ENCODE peak calls at places on chromosomes 5 and 9, in four cellular contexts. K, A, B and G are unnamed samples.
A peak's percentile ranks its signal among the peaks of the same experiment; 100 is the strongest.

GRCh38 chr5:159208508-159209437 is 580 bp downstream of the RNF145 start:
- DNase-seq in B (peak; percentile 57), K (no peak), A (peak; percentile 28), G (no peak)

GRCh38 chr5:58127486-58128220 is 332.2 kb downstream of the PLK2 start:
- DNase-seq in K (no peak), A (peak; percentile 20), B (no peak), G (no peak)

GRCh38 chr9:114434878-114435311 is 47.1 kb upstream of the AKNA start:
- DNase-seq in K (peak; percentile 35), B (peak; percentile 33), A (peak; percentile 37), G (no peak)

GRCh38 chr5:170603578-170604565 is 100.1 kb downstream of the KCNIP1 start:
- DNase-seq in A (peak; percentile 6), B (no peak), K (peak; percentile 22), G (no peak)

GRCh38 chr5:180868960-180869359 is 7.9 kb upstream of the ZFP62 start:
- DNase-seq in K (peak; percentile 82), A (peak; percentile 68), B (peak; percentile 88), G (no peak)

GRCh38 chr5:163963881-163964280 is 458.5 kb downstream of the MAT2B start:
- DNase-seq in K (no peak), B (no peak), A (no peak), G (no peak)

GRCh38 chr9:133703571-133704399 is 34.4 kb downstream of the SARDH start:
- DNase-seq in A (no peak), K (no peak), B (no peak), G (no peak)

GRCh38 chr9:127698985-127699670 is 7.7 kb upstream of the CFAP157 start:
- DNase-seq in B (peak; percentile 92), A (peak; percentile 92), K (peak; percentile 96), G (peak; percentile 84)

GRCh38 chr5:82912462-82912861 is 164.7 kb downstream of the TMEM167A start:
- DNase-seq in B (no peak), A (no peak), K (no peak), G (no peak)

GRCh38 chr9:127976498-127976897 is 4.3 kb downstream of the EEIG1 start:
- DNase-seq in A (no peak), B (peak; percentile 61), K (no peak), G (no peak)

GRCh38 chr9:133792721-133793470 is 54.7 kb upstream of the SARDH start:
- DNase-seq in K (peak; percentile 16), A (peak; percentile 73), B (peak; percentile 75), G (no peak)

GRCh38 chr9:3018691-3019230 is 174.9 kb upstream of the PUM3 start:
- DNase-seq in K (no peak), A (no peak), B (no peak), G (no peak)

GRCh38 chr5:180603076-180603591 is 11.8 kb upstream of the SCGB3A1 start:
- DNase-seq in K (no peak), B (peak; percentile 37), A (no peak), G (no peak)

GRCh38 chr5:26921439-26921838 is 116.9 kb downstream of the CDH9 start:
- DNase-seq in K (no peak), B (no peak), A (no peak), G (no peak)

GRCh38 chr5:176341325-176342198 is 20.0 kb downstream of the KIAA1191 start:
- DNase-seq in K (no peak), A (no peak), B (peak; percentile 60), G (no peak)

GRCh38 chr5:106873558-106873957 is 797.2 kb downstream of the EFNA5 start:
- DNase-seq in A (no peak), K (no peak), B (no peak), G (no peak)

GRCh38 chr5:69039829-69040228 is 54.0 kb upstream of the SLC30A5 start:
- DNase-seq in A (no peak), B (no peak), K (no peak), G (no peak)

GRCh38 chr5:102622244-102622643 is 123.4 kb upstream of the SLCO6A1 start:
- DNase-seq in K (no peak), B (no peak), A (no peak), G (no peak)

GRCh38 chr5:172777381-172778222 is 6.6 kb upstream of the DUSP1 start:
- DNase-seq in A (peak; percentile 85), B (peak; percentile 83), K (peak; percentile 76), G (peak; percentile 65)

GRCh38 chr9:73565833-73566465 is 414.3 kb downstream of the ANXA1 start:
- DNase-seq in B (peak; percentile 49), K (no peak), A (no peak), G (no peak)

GRCh38 chr9:124635285-124635684 is 128.1 kb upstream of the NR5A1 start:
- DNase-seq in B (no peak), K (no peak), A (no peak), G (no peak)

GRCh38 chr5:33657804-33658435 is 217.2 kb downstream of the TARS1 start:
- DNase-seq in K (no peak), B (no peak), A (no peak), G (no peak)

GRCh38 chr5:176152191-176152932 is 85.9 kb upstream of the SIMC1 start:
- DNase-seq in A (peak; percentile 48), K (no peak), B (no peak), G (no peak)

GRCh38 chr5:115192098-115192497 is 22.4 kb upstream of the TRIM36 start:
- DNase-seq in A (no peak), K (no peak), B (no peak), G (no peak)

GRCh38 chr9:123115146-123115913 is 81.9 kb downstream of the GPR21 start:
- DNase-seq in K (no peak), A (no peak), B (no peak), G (no peak)

GRCh38 chr5:124527220-124527991 is 219.0 kb downstream of the ZNF608 start:
- DNase-seq in B (no peak), A (peak; percentile 21), K (no peak), G (no peak)

GRCh38 chr9:36625006-36625600 is 52.4 kb downstream of the MELK start:
- DNase-seq in K (peak; percentile 7), A (peak; percentile 90), B (no peak), G (no peak)

GRCh38 chr5:39219433-39219832 is at the start of gene FYB1:
- DNase-seq in A (no peak), B (no peak), K (no peak), G (no peak)

GRCh38 chr5:109917154-109917546 is 227.4 kb downstream of the MAN2A1 start:
- DNase-seq in B (no peak), A (no peak), K (no peak), G (no peak)

GRCh38 chr5:123089572-123089970 is 530 bp downstream of the PRDM6 start:
- DNase-seq in K (no peak), B (no peak), A (peak; percentile 52), G (no peak)

DNA sequence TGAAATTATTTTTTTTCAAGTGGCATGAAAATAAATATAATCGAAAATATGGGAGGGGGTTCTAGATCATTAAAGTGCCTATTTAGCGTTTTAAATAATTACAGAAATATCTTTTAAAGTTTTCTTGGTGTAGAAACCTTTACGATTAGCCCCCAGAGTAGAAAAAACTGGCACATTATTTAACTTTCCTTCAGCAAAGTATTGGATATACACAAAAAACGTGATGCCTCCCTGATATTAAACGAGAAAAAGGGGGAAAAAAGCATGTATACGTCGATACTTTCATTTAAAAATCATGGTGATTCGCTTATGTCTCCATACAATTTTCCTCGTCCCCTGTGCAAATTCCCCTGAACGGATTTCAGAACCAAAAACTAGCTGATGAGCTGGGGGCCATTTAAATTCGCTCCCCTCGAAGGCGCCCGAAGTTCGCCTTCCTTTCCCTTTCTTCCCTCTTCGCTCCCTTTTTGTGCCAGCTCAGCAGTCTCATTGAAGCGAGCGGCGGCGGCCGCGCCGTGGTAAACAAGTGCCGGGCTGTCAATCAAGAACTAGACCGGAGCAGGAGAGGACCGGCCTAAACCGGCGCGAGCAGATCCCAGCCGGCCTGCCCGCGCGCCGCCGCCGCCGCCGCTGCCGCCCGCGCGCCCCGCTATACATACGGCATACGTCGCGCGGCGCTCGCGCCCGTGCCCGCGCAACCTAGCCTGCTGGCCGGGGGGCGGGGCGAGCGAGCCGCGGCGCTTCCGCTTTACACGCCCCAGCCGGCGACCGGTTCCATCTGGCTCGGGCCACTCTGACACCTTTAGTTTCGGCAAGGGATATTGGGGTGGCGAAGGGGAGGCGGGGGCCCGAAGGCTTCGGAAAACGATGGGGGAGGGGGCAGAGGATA is 3.3 kb downstream of the ARRDC3 start:
- DNase-seq in K (peak; percentile 64), B (peak; percentile 95), A (peak; percentile 84), G (peak; percentile 80)
- TF ChIP-seq POLR2A in K (peak; percentile 23), B (peak; percentile 76), A (peak; percentile 68), G (peak; percentile 74)

GRCh38 chr9:97982191-97982718 is 886 bp upstream of the ANP32B start:
- DNase-seq in B (no peak), A (no peak), K (no peak), G (no peak)

GRCh38 chr9:97983524-97984187 is 515 bp downstream of the ANP32B start:
- DNase-seq in B (peak; percentile 66), A (peak; percentile 9), K (no peak), G (no peak)

GRCh38 chr9:97984188-97985057 is 1.3 kb downstream of the ANP32B start:
- DNase-seq in B (peak; percentile 83), K (peak; percentile 53), A (peak; percentile 78), G (peak; percentile 38)

GRCh38 chr9:97981828-97982164 is 1.3 kb upstream of the ANP32B start:
- DNase-seq in A (no peak), B (no peak), K (no peak), G (no peak)

GRCh38 chr9:97982719-97983523 is at the start of gene ANP32B:
- DNase-seq in K (peak; percentile 53), A (peak; percentile 89), B (peak; percentile 92), G (peak; percentile 45)
- TF ChIP-seq POLR2A in K (no peak), A (peak; percentile 60), B (peak; percentile 51), G (no peak)

GRCh38 chr5:80408976-80409926 is 1.4 kb downstream of the ZFYVE16 start:
- DNase-seq in A (peak; percentile 19), K (no peak), B (no peak), G (no peak)

GRCh38 chr5:80408475-80408875 is 611 bp downstream of the ZFYVE16 start:
- DNase-seq in K (no peak), A (peak; percentile 38), B (peak; percentile 69), G (no peak)

GRCh38 chr5:80406980-80407734 is 707 bp upstream of the ZFYVE16 start:
- DNase-seq in K (no peak), B (peak; percentile 67), A (peak; percentile 1), G (no peak)

GRCh38 chr5:80411589-80412219 is 3.8 kb downstream of the ZFYVE16 start:
- DNase-seq in A (peak; percentile 7), K (no peak), B (no peak), G (no peak)

GRCh38 chr5:80407735-80408474 is at the start of gene ZFYVE16:
- DNase-seq in K (peak; percentile 91), B (peak; percentile 99), A (peak; percentile 96), G (peak; percentile 81)
- TF ChIP-seq POLR2A in K (peak; percentile 87), B (peak; percentile 96), A (peak; percentile 89), G (no peak)

DNA sequence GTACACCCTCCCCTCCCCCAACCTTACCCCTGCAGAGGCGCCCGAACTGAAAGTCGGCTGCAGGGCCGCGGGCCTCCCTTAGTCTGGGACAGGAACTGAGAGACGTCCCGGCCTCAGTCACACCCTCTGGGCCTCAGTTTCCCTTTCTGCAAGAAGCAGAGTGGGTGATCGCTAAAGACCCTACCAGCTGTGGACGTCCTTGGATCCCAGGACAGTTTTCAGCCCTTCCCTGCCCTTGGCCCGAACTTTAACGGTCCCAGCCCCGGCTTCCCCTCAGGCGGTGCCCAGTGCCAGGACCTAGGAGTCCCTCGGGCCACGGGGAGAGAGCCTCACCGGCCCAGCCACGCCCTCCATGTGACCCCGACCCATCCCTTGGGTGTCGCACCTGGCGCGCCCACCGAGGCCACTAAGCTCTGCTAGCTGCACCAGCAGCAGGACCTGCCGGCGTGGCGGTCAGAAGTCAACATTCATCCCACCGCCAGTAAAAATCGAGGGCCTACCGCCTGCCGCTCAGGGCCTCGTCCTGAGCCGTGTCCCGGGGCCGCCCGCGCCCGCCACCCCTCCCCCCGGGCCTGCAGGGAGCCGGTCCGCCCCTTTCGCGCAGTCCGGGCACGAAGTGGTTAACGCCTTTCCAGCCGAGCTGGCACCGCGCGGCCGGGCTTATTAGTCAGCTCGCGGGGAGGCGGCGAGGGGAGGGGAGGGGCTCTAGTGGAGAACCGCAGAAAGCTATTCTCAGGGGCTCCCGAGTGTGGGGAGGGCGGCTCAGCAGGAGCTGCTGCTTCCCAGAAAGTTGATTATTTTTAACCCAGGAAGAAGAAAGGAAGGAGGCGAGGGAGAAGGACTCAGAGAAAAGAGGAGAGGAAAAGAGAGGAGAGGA is 124.5 kb downstream of the C9orf50 start:
- DNase-seq in K (peak; percentile 72), A (peak; percentile 91), B (peak; percentile 92), G (no peak)
- TF ChIP-seq POLR2A in K (no peak), A (peak; percentile 94), B (peak; percentile 71), G (no peak)